ENCODE peak calls at places on chromosomes 13 and 19, in ten cellular contexts. L is CD8-positive, alpha-beta memory T cell; K is heart right ventricle; G is adrenal gland; I is fibroblast of the aortic adventitia; H is A549; R is HCT116; Z is AG04449; M is heart left ventricle; D is astrocyte. J is an unnamed sample.

GRCh38 chr13:30376426-30377311 is 45.6 kb upstream of the UBE2L5 start:
- DNase-seq in L (peak; percentile 55), K (no peak), G (no peak), I (no peak), H (no peak), R (no peak), Z (no peak), M (no peak), D (no peak), J (no peak)

GRCh38 chr19:45439569-45440258 is 16.0 kb upstream of the ERCC1 start:
- DNase-seq in L (peak; percentile 80), K (peak; percentile 90), G (peak; percentile 91), I (peak; percentile 76), H (peak; percentile 74), R (no peak), Z (no peak), M (peak; percentile 92), D (peak; percentile 53), J (peak; percentile 82)

GRCh38 chr13:36298535-36299068 is 988 bp upstream of the CCDC169 start:
- DNase-seq in L (no peak), K (no peak), G (no peak), I (no peak), H (no peak), R (no peak), Z (no peak), M (no peak), D (no peak), J (no peak)

GRCh38 chr13:48448963-48449614 is 36.2 kb upstream of the LPAR6 start:
- DNase-seq in L (no peak), K (no peak), G (no peak), I (peak; percentile 87), H (no peak), R (no peak), Z (no peak), M (no peak), D (peak; percentile 55), J (peak; percentile 81)

GRCh38 chr13:51246411-51247298 is 24.5 kb downstream of the FAM124A start:
- DNase-seq in L (no peak), K (peak; percentile 65), G (no peak), I (no peak), H (no peak), R (no peak), Z (no peak), M (peak; percentile 73), D (no peak), J (no peak)

GRCh38 chr19:7492142-7493055 is 3.6 kb upstream of the PEX11G start:
- DNase-seq in L (no peak), K (no peak), G (no peak), I (no peak), H (no peak), R (no peak), Z (no peak), M (no peak), D (no peak), J (peak; percentile 34)

GRCh38 chr13:73722120-73722519 is 412.1 kb downstream of the KLF12 start:
- DNase-seq in L (no peak), K (no peak), G (no peak), I (peak; percentile 34), H (no peak), R (peak; percentile 51), Z (no peak), M (no peak), D (peak; percentile 82), J (peak; percentile 82)

GRCh38 chr13:36098080-36098479 is 33.1 kb downstream of the DCLK1 start:
- DNase-seq in L (no peak), K (no peak), G (no peak), I (peak; percentile 73), H (no peak), R (no peak), Z (no peak), M (no peak), D (no peak), J (no peak)

GRCh38 chr13:44815507-44816074 is 173.7 kb downstream of the NUFIP1 start:
- DNase-seq in L (no peak), K (no peak), G (peak; percentile 85), I (peak; percentile 96), H (peak; percentile 75), R (peak; percentile 67), Z (peak; percentile 90), M (no peak), D (peak; percentile 99), J (peak; percentile 99)

GRCh38 chr19:289651-290538 is 1.3 kb downstream of the PLPP2 start:
- DNase-seq in L (peak; percentile 57), K (no peak), G (peak; percentile 59), I (no peak), H (peak; percentile 83), R (peak; percentile 74), Z (no peak), M (no peak), D (peak; percentile 24), J (peak; percentile 67)

GRCh38 chr13:82833928-82834327 is 1048.3 kb downstream of the SLITRK1 start:
- DNase-seq in L (no peak), K (no peak), G (no peak), I (peak; percentile 5), H (no peak), R (no peak), Z (no peak), M (no peak), D (no peak), J (peak; percentile 61)

GRCh38 chr13:65508338-65508737 is 1721.8 kb downstream of the PCDH9 start:
- DNase-seq in L (no peak), K (no peak), G (no peak), I (no peak), H (no peak), R (no peak), Z (no peak), M (no peak), D (no peak), J (peak; percentile 5)

GRCh38 chr19:7497292-7497691 is 8.5 kb upstream of the PEX11G start:
- DNase-seq in L (no peak), K (no peak), G (no peak), I (no peak), H (no peak), R (no peak), Z (no peak), M (no peak), D (no peak), J (peak; percentile 48)

GRCh38 chr13:112231451-112232083 is 144.6 kb upstream of the SPACA7 start:
- DNase-seq in L (no peak), K (no peak), G (no peak), I (no peak), H (no peak), R (no peak), Z (no peak), M (no peak), D (no peak), J (no peak)

GRCh38 chr19:7618366-7618765 is 11.0 kb downstream of the XAB2 start:
- DNase-seq in L (no peak), K (no peak), G (peak; percentile 56), I (peak; percentile 8), H (no peak), R (no peak), Z (no peak), M (no peak), D (no peak), J (no peak)

GRCh38 chr13:75774176-75774575 is 138.0 kb downstream of the LMO7 start:
- DNase-seq in L (no peak), K (no peak), G (no peak), I (no peak), H (no peak), R (no peak), Z (no peak), M (no peak), D (no peak), J (no peak)

GRCh38 chr19:812049-812816 is 9.5 kb downstream of the PLPPR3 start:
- DNase-seq in L (no peak), K (no peak), G (no peak), I (no peak), H (no peak), R (no peak), Z (no peak), M (peak; percentile 24), D (no peak), J (no peak)

GRCh38 chr19:15438124-15438496 is 11.6 kb downstream of the WIZ start:
- DNase-seq in L (no peak), K (no peak), G (no peak), I (no peak), H (no peak), R (no peak), Z (no peak), M (no peak), D (no peak), J (no peak)

GRCh38 chr19:52139291-52140076 is at the start of gene ZNF616:
- DNase-seq in L (peak; percentile 97), K (peak; percentile 98), G (peak; percentile 99), I (peak; percentile 94), H (peak; percentile 60), R (peak; percentile 85), Z (peak; percentile 40), M (peak; percentile 99), D (peak; percentile 81), J (peak; percentile 96)

GRCh38 chr13:106561551-106562170 is 6.3 kb downstream of the ARGLU1 start:
- DNase-seq in L (no peak), K (peak; percentile 52), G (no peak), I (peak; percentile 39), H (no peak), R (no peak), Z (no peak), M (no peak), D (peak; percentile 59), J (peak; percentile 40)
- H3K4me3 ChIP-seq in L (no peak overlapping the region), K (peak overlapping the region; percentile 31), G (no peak overlapping the region), I (no peak overlapping the region), H (no peak overlapping the region), R (no peak overlapping the region), Z (no peak overlapping the region), M (peak overlapping the region; percentile 4), D (no peak overlapping the region), J (no peak overlapping the region)

GRCh38 chr13:81020010-81020409 is 679.1 kb upstream of the SPRY2 start:
- DNase-seq in L (no peak), K (no peak), G (no peak), I (no peak), H (no peak), R (no peak), Z (no peak), M (no peak), D (no peak), J (no peak)
- H3K4me3 ChIP-seq in L (no peak overlapping the region), K (no peak overlapping the region), G (no peak overlapping the region), I (no peak overlapping the region), H (no peak overlapping the region), R (no peak overlapping the region), Z (no peak overlapping the region), M (no peak overlapping the region), D (no peak overlapping the region), J (no peak overlapping the region)

DNA sequence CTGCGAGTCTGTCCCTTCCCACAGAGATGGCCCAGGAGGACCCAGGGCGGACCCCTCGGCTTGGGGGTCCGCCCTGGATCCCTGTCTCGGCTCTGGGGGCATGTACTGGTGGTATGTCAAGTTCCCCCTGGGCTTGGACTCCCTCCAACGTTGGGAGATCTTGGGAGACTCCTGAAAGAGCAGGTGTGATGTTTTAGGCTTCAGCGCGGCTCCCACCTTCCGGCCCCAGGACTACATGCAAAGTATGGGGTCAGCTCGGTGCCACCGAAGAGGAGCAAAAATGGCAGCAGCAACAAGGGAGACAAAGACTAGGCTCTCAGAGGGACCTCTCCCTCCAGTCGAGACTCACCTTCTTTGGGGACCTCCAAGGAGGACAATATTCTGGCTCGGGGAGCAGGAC is 4.2 kb downstream of the MAMSTR start:
- DNase-seq in L (no peak), K (peak; percentile 32), G (no peak), I (no peak), H (no peak), R (no peak), Z (no peak), M (peak; percentile 32), D (no peak), J (no peak)
- H3K4me3 ChIP-seq in L (no peak overlapping the region), K (peak overlapping the region; percentile 69), G (no peak overlapping the region), I (peak overlapping the region; percentile 69), H (peak overlapping the region; percentile 55), R (peak overlapping the region; percentile 88), Z (peak overlapping the region; percentile 63), M (peak overlapping the region; percentile 61), D (no peak overlapping the region), J (no peak overlapping the region)

GRCh38 chr19:17829855-17830566 is 8.7 kb upstream of the INSL3 start:
- DNase-seq in L (no peak), K (no peak), G (peak; percentile 36), I (peak; percentile 22), H (peak; percentile 87), R (peak; percentile 72), Z (no peak), M (no peak), D (peak; percentile 14), J (peak; percentile 33)
- H3K4me3 ChIP-seq in L (no peak overlapping the region), K (peak overlapping the region; percentile 8), G (no peak overlapping the region), I (peak overlapping the region; percentile 14), H (peak overlapping the region; percentile 55), R (peak overlapping the region; percentile 68), Z (peak overlapping the region; percentile 44), M (peak overlapping the region; percentile 30), D (peak overlapping the region; percentile 49), J (peak overlapping the region; percentile 31)